ENCODE peak calls at places on chromosomes 1 and 21, in eight cellular contexts. One of them, this sample, is unnamed.
A peak's percentile ranks its signal among the peaks of the same experiment; 100 is the strongest.

GRCh38 chr1:220521755-220522154 is 6.2 kb upstream of the MARK1 start:
- DNase-seq in skeletal muscle cell: no peak
- DNase-seq in left ventricle myocardium inferior: no peak
- DNase-seq in dorsolateral prefrontal cortex: no peak
- DNase-seq in IMR-90: no peak
- DNase-seq in AG04450: no peak
- DNase-seq in astrocyte of the spinal cord: no peak
- DNase-seq in BJ: no peak
- DNase-seq in this sample: no peak

GRCh38 chr1:177444997-177445746 is 274.4 kb downstream of the BRINP2 start:
- DNase-seq in astrocyte of the spinal cord: no peak
- DNase-seq in skeletal muscle cell: no peak
- DNase-seq in AG04450: no peak
- DNase-seq in dorsolateral prefrontal cortex: no peak
- DNase-seq in IMR-90: no peak
- DNase-seq in left ventricle myocardium inferior: no peak
- DNase-seq in BJ: no peak
- DNase-seq in this sample: no peak

GRCh38 chr1:29162476-29163138 is 19.1 kb downstream of the SRSF4 start:
- DNase-seq in AG04450: no peak
- DNase-seq in BJ: no peak
- DNase-seq in skeletal muscle cell: no peak
- DNase-seq in left ventricle myocardium inferior: peak; percentile 35
- DNase-seq in dorsolateral prefrontal cortex: no peak
- DNase-seq in IMR-90: no peak
- DNase-seq in astrocyte of the spinal cord: peak; percentile 25
- DNase-seq in this sample: no peak

GRCh38 chr1:40592107-40592773 is 60.8 kb downstream of the ZNF684 start:
- DNase-seq in skeletal muscle cell: no peak
- DNase-seq in BJ: no peak
- DNase-seq in left ventricle myocardium inferior: no peak
- DNase-seq in dorsolateral prefrontal cortex: peak; percentile 12
- DNase-seq in AG04450: no peak
- DNase-seq in IMR-90: peak; percentile 17
- DNase-seq in astrocyte of the spinal cord: peak; percentile 27
- DNase-seq in this sample: peak; percentile 75

GRCh38 chr1:230242317-230242716 is 175.3 kb downstream of the GALNT2 start:
- DNase-seq in IMR-90: no peak
- DNase-seq in BJ: no peak
- DNase-seq in astrocyte of the spinal cord: no peak
- DNase-seq in dorsolateral prefrontal cortex: no peak
- DNase-seq in skeletal muscle cell: no peak
- DNase-seq in left ventricle myocardium inferior: no peak
- DNase-seq in AG04450: no peak
- DNase-seq in this sample: no peak

GRCh38 chr21:39103689-39104088 is 79.6 kb downstream of the PSMG1 start:
- DNase-seq in left ventricle myocardium inferior: no peak
- DNase-seq in astrocyte of the spinal cord: no peak
- DNase-seq in skeletal muscle cell: no peak
- DNase-seq in dorsolateral prefrontal cortex: no peak
- DNase-seq in IMR-90: peak; percentile 67
- DNase-seq in AG04450: no peak
- DNase-seq in BJ: peak; percentile 92
- DNase-seq in this sample: no peak

GRCh38 chr1:147389532-147390184 is 147.2 kb downstream of the CHD1L start:
- DNase-seq in astrocyte of the spinal cord: peak; percentile 59
- DNase-seq in dorsolateral prefrontal cortex: no peak
- DNase-seq in AG04450: peak; percentile 27
- DNase-seq in IMR-90: peak; percentile 58
- DNase-seq in left ventricle myocardium inferior: no peak
- DNase-seq in BJ: peak; percentile 2
- DNase-seq in skeletal muscle cell: peak; percentile 11
- DNase-seq in this sample: no peak

GRCh38 chr1:112478314-112478713 is 30.5 kb upstream of the WNT2B start:
- DNase-seq in IMR-90: no peak
- DNase-seq in BJ: no peak
- DNase-seq in skeletal muscle cell: no peak
- DNase-seq in dorsolateral prefrontal cortex: no peak
- DNase-seq in AG04450: no peak
- DNase-seq in left ventricle myocardium inferior: no peak
- DNase-seq in astrocyte of the spinal cord: no peak
- DNase-seq in this sample: no peak

GRCh38 chr1:16630661-16631247 is 17.4 kb upstream of the NBPF1 start:
- DNase-seq in skeletal muscle cell: no peak
- DNase-seq in AG04450: no peak
- DNase-seq in dorsolateral prefrontal cortex: peak; percentile 7
- DNase-seq in IMR-90: no peak
- DNase-seq in astrocyte of the spinal cord: no peak
- DNase-seq in left ventricle myocardium inferior: peak; percentile 16
- DNase-seq in BJ: no peak
- DNase-seq in this sample: peak; percentile 53

GRCh38 chr1:47797555-47797954 is 199.6 kb downstream of the TRABD2B start:
- DNase-seq in AG04450: no peak
- DNase-seq in left ventricle myocardium inferior: no peak
- DNase-seq in skeletal muscle cell: no peak
- DNase-seq in dorsolateral prefrontal cortex: no peak
- DNase-seq in astrocyte of the spinal cord: peak; percentile 41
- DNase-seq in BJ: no peak
- DNase-seq in IMR-90: no peak
- DNase-seq in this sample: no peak

GRCh38 chr21:26070822-26071425 is 99.6 kb downstream of the APP start:
- DNase-seq in left ventricle myocardium inferior: no peak
- DNase-seq in IMR-90: peak; percentile 45
- DNase-seq in AG04450: no peak
- DNase-seq in dorsolateral prefrontal cortex: no peak
- DNase-seq in skeletal muscle cell: no peak
- DNase-seq in astrocyte of the spinal cord: peak; percentile 64
- DNase-seq in BJ: peak; percentile 6
- DNase-seq in this sample: no peak

DNA sequence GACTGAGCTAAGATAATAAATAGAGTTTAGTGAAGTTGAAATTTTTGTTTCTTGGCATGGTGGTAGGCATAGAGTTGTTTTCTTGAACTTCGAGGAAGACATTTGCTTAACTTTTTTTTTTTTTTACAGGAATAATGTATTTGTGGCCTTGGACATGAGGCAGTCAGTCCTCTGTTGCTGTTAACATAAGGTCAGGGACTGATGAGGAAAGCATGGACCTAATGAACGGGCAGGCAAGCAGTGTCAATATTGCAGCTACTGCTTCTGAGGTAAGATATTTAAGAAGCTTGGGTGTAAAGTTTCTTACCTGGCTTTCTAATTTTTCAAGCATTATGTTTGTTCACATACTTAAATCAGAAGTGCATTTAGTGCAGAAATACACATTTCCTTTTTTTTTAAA is 51.5 kb downstream of the RALGPS2 start:
- DNase-seq in dorsolateral prefrontal cortex: no peak
- DNase-seq in AG04450: no peak
- DNase-seq in BJ: no peak
- DNase-seq in astrocyte of the spinal cord: no peak
- DNase-seq in skeletal muscle cell: no peak
- DNase-seq in IMR-90: no peak
- DNase-seq in left ventricle myocardium inferior: no peak
- DNase-seq in this sample: no peak
- H3K4me3 ChIP-seq in dorsolateral prefrontal cortex: no peak overlapping the region
- H3K4me3 ChIP-seq in AG04450: no peak overlapping the region
- H3K4me3 ChIP-seq in BJ: no peak overlapping the region
- H3K4me3 ChIP-seq in astrocyte of the spinal cord: no peak overlapping the region
- H3K4me3 ChIP-seq in skeletal muscle cell: no peak overlapping the region
- H3K4me3 ChIP-seq in IMR-90: no peak overlapping the region
- H3K4me3 ChIP-seq in left ventricle myocardium inferior: no peak overlapping the region
- H3K4me3 ChIP-seq in this sample: no peak overlapping the region

DNA sequence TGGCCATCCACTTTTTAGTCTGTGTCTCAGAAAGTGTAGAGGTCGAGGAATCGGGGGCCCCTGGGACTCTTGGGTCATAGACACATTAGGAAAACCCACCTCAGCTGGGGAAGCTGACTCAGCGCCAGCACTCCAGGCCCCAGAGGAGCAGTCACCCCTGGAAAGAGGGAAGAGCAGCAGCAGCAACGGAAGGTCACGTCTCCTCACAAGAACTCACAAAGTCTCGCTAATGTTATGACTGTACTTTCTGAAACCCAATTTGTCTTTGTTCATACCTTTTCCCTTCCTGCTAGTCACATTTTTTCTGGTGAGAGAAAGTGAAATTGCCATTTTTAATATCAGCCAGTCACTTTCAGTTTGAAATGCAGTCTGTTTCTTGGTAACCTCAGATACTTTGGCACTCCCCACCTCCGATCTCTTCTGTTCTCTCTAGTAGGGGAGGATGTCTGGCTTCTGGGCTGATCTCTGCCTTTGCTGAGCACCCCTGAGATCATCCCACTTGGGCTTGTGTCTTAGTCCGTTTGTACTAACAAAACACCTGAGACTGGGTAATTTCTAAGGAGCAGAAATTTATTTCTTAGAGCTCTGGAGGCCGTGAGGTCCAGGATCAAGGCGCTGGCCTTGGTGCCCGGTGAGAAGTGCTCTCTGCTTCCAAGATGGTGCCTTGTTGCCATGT is 6.0 kb upstream of the NLRP3 start:
- DNase-seq in left ventricle myocardium inferior: no peak
- DNase-seq in BJ: no peak
- DNase-seq in astrocyte of the spinal cord: no peak
- DNase-seq in IMR-90: no peak
- DNase-seq in AG04450: no peak
- DNase-seq in dorsolateral prefrontal cortex: no peak
- DNase-seq in skeletal muscle cell: no peak
- DNase-seq in this sample: no peak
- H3K4me3 ChIP-seq in left ventricle myocardium inferior: no peak overlapping the region
- H3K4me3 ChIP-seq in BJ: no peak overlapping the region
- H3K4me3 ChIP-seq in astrocyte of the spinal cord: no peak overlapping the region
- H3K4me3 ChIP-seq in IMR-90: no peak overlapping the region
- H3K4me3 ChIP-seq in AG04450: no peak overlapping the region
- H3K4me3 ChIP-seq in dorsolateral prefrontal cortex: no peak overlapping the region
- H3K4me3 ChIP-seq in skeletal muscle cell: no peak overlapping the region
- H3K4me3 ChIP-seq in this sample: no peak overlapping the region

DNA sequence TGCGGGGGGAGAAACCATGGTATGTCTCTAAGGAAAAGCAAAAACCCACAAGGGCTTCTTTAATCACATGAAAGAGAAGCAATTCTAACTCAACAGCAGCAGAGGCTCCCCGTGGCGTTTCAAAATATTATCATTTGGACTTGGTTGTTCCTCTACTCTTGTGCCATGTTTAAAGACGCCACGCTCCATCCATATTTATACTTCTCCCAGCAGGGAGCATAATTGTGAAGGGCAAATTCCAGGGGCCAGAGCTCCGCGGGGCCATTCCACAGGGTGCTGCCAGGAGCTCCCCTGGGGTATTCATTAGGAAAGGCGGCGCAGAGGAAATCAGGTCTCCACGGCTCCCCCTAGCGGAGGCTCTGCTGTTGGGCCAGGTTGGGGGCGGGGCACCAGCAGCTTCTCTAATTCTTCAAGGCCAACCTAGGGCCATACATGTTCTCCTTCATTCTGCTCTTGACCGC is 92.1 kb upstream of the SSX2IP start:
- DNase-seq in BJ: no peak
- DNase-seq in astrocyte of the spinal cord: peak; percentile 72
- DNase-seq in IMR-90: peak; percentile 17
- DNase-seq in left ventricle myocardium inferior: peak; percentile 64
- DNase-seq in skeletal muscle cell: no peak
- DNase-seq in AG04450: no peak
- DNase-seq in dorsolateral prefrontal cortex: no peak
- DNase-seq in this sample: no peak
- H3K4me3 ChIP-seq in BJ: no peak overlapping the region
- H3K4me3 ChIP-seq in astrocyte of the spinal cord: no peak overlapping the region
- H3K4me3 ChIP-seq in IMR-90: no peak overlapping the region
- H3K4me3 ChIP-seq in left ventricle myocardium inferior: no peak overlapping the region
- H3K4me3 ChIP-seq in skeletal muscle cell: no peak overlapping the region
- H3K4me3 ChIP-seq in AG04450: no peak overlapping the region
- H3K4me3 ChIP-seq in dorsolateral prefrontal cortex: no peak overlapping the region
- H3K4me3 ChIP-seq in this sample: no peak overlapping the region

DNA sequence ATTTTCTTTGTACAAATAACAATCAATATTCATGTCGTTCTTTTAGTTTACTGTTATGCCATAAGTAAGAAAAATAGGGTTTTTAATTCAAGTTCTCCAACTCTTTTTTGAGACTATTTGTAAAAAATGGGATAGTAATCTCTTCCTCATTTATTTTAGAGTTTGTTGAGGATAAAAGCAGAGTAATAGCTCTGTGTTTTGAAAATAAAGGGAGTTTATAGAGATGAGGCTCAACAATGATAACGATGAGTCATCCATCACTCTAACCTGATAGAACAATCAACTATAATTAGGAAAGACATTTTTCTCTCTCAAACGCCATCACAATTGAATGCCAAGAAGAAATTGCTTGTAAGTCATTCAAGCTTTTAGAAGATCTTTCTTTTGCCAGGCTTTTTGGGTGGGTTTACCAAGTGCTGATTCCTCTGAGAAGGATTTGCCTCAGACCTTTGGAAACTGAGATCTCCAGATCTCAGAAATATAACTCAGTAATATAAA is 553 bp downstream of the CD84 start:
- DNase-seq in BJ: no peak
- DNase-seq in dorsolateral prefrontal cortex: no peak
- DNase-seq in skeletal muscle cell: no peak
- DNase-seq in left ventricle myocardium inferior: no peak
- DNase-seq in astrocyte of the spinal cord: no peak
- DNase-seq in AG04450: no peak
- DNase-seq in IMR-90: no peak
- DNase-seq in this sample: no peak
- H3K4me3 ChIP-seq in BJ: no peak overlapping the region
- H3K4me3 ChIP-seq in dorsolateral prefrontal cortex: peak overlapping the region; percentile 3
- H3K4me3 ChIP-seq in skeletal muscle cell: no peak overlapping the region
- H3K4me3 ChIP-seq in left ventricle myocardium inferior: peak overlapping the region; percentile 18
- H3K4me3 ChIP-seq in astrocyte of the spinal cord: no peak overlapping the region
- H3K4me3 ChIP-seq in AG04450: no peak overlapping the region
- H3K4me3 ChIP-seq in IMR-90: no peak overlapping the region
- H3K4me3 ChIP-seq in this sample: peak overlapping the region; percentile 24

GRCh38 chr1:159889202-159889601 is 10.8 kb downstream of the CFAP45 start:
- DNase-seq in AG04450: no peak
- DNase-seq in astrocyte of the spinal cord: no peak
- DNase-seq in skeletal muscle cell: no peak
- DNase-seq in dorsolateral prefrontal cortex: no peak
- DNase-seq in left ventricle myocardium inferior: no peak
- DNase-seq in BJ: no peak
- DNase-seq in IMR-90: no peak
- DNase-seq in this sample: no peak
- H3K4me3 ChIP-seq in AG04450: no peak overlapping the region
- H3K4me3 ChIP-seq in astrocyte of the spinal cord: no peak overlapping the region
- H3K4me3 ChIP-seq in skeletal muscle cell: no peak overlapping the region
- H3K4me3 ChIP-seq in dorsolateral prefrontal cortex: no peak overlapping the region
- H3K4me3 ChIP-seq in left ventricle myocardium inferior: no peak overlapping the region
- H3K4me3 ChIP-seq in BJ: no peak overlapping the region
- H3K4me3 ChIP-seq in IMR-90: no peak overlapping the region
- H3K4me3 ChIP-seq in this sample: no peak overlapping the region

GRCh38 chr1:151716771-151717631 is at the start of gene CELF3:
- DNase-seq in AG04450: no peak
- DNase-seq in astrocyte of the spinal cord: no peak
- DNase-seq in left ventricle myocardium inferior: no peak
- DNase-seq in skeletal muscle cell: no peak
- DNase-seq in IMR-90: no peak
- DNase-seq in BJ: no peak
- DNase-seq in dorsolateral prefrontal cortex: peak; percentile 91
- DNase-seq in this sample: no peak
- H3K4me3 ChIP-seq in AG04450: no peak within 1 kb of the TSS
- H3K4me3 ChIP-seq in astrocyte of the spinal cord: no peak within 1 kb of the TSS
- H3K4me3 ChIP-seq in left ventricle myocardium inferior: peak within 1 kb of the TSS; percentile 39
- H3K4me3 ChIP-seq in skeletal muscle cell: no peak within 1 kb of the TSS
- H3K4me3 ChIP-seq in IMR-90: no peak within 1 kb of the TSS
- H3K4me3 ChIP-seq in BJ: no peak within 1 kb of the TSS
- H3K4me3 ChIP-seq in dorsolateral prefrontal cortex: peak within 1 kb of the TSS; percentile 42
- H3K4me3 ChIP-seq in this sample: no peak within 1 kb of the TSS